ENCODE peak calls at places on chromosomes 16 and 17, in eight cellular contexts. P is activated naive CD8-positive, alpha-beta T cell treated with anti-CD3 and anti-CD28 coated beads, Interleukin-2, amount 50 U/mL, for 24 hours; G is T-helper 17 cell; D is natural killer cell treated with Interleukin-12 subunit alpha and Interleukin-12 subunit beta and Interleukin-15 and Interleukin-18, amount 100 ng/mL, for 72 hours; Y is A549; J is activated T-cell treated with anti-CD3 and anti-CD28 coated beads, Interleukin-2, amount 50 U/mL, for 4 hours; O is activated T-helper 17 cell treated with anti-CD3 and anti-CD28 coated beads, Interleukin-2, amount 50 U/mL, for 72 hours; L is T-cell. A is an unnamed sample.

GRCh38 chr17:27343972-27344607 is 50.2 kb downstream of the WSB1 start:
- ATAC-seq in P (no peak), G (no peak), D (no peak), Y (no peak), J (no peak), O (no peak), L (no peak), A (no peak)

GRCh38 chr16:23301251-23302044 is 654 bp upstream of the SCNN1B start:
- ATAC-seq in P (no peak), G (no peak), D (no peak), Y (peak), J (no peak), O (no peak), L (no peak), A (peak)

GRCh38 chr16:56483394-56483793 is 32.0 kb downstream of the OGFOD1 start:
- ATAC-seq in P (no peak), G (no peak), D (no peak), Y (no peak), J (no peak), O (no peak), L (no peak), A (no peak)

GRCh38 chr16:12529582-12529981 is 274.1 kb downstream of the CPPED1 start:
- ATAC-seq in P (no peak), G (no peak), D (no peak), Y (no peak), J (no peak), O (no peak), L (no peak), A (peak)

GRCh38 chr17:6556121-6557039 is at the start of gene PITPNM3:
- ATAC-seq in P (no peak), G (no peak), D (no peak), Y (peak), J (peak), O (no peak), L (peak), A (peak)

GRCh38 chr17:82200743-82201497 is 11.7 kb downstream of the CCDC57 start:
- ATAC-seq in P (peak), G (peak), D (peak), Y (no peak), J (peak), O (peak), L (peak), A (no peak)

GRCh38 chr17:64019486-64020067 is 856 bp downstream of the ICAM2 start:
- ATAC-seq in P (no peak), G (peak), D (no peak), Y (no peak), J (peak), O (peak), L (peak), A (no peak)

GRCh38 chr16:27317738-27318398 is 4.1 kb downstream of the IL4R start:
- ATAC-seq in P (peak), G (peak), D (no peak), Y (no peak), J (peak), O (peak), L (peak), A (no peak)

GRCh38 chr16:86414991-86415740 is 95.2 kb upstream of the FOXF1 start:
- ATAC-seq in P (no peak), G (no peak), D (no peak), Y (no peak), J (no peak), O (no peak), L (no peak), A (no peak)

GRCh38 chr16:22117666-22118065 is 25.3 kb downstream of the VWA3A start:
- ATAC-seq in P (no peak), G (no peak), D (no peak), Y (no peak), J (no peak), O (no peak), L (no peak), A (no peak)

GRCh38 chr17:66423436-66423922 is 121.1 kb downstream of the PRKCA start:
- ATAC-seq in P (no peak), G (no peak), D (no peak), Y (no peak), J (peak), O (peak), L (no peak), A (no peak)

GRCh38 chr17:27807567-27808470 is 7.5 kb upstream of the NOS2 start:
- ATAC-seq in P (peak), G (peak), D (peak), Y (no peak), J (peak), O (peak), L (peak), A (peak)

GRCh38 chr16:2468142-2468724 is 2.9 kb upstream of the NTN3 start:
- ATAC-seq in P (peak), G (peak), D (no peak), Y (peak), J (peak), O (peak), L (peak), A (peak)

GRCh38 chr17:48642059-48642842 is 16.1 kb upstream of the HOXB9 start:
- ATAC-seq in P (no peak), G (no peak), D (no peak), Y (no peak), J (no peak), O (no peak), L (no peak), A (no peak)

GRCh38 chr16:2514333-2515179 is 804 bp downstream of the ATP6V0C start:
- ATAC-seq in P (peak), G (no peak), D (peak), Y (no peak), J (peak), O (peak), L (no peak), A (peak)

GRCh38 chr16:69365901-69366300 is 14.3 kb upstream of the TMED6 start:
- ATAC-seq in P (no peak), G (no peak), D (no peak), Y (no peak), J (no peak), O (peak), L (no peak), A (no peak)

GRCh38 chr16:3046506-3047386 is at the start of gene MMP25:
- ATAC-seq in P (no peak), G (peak), D (peak), Y (peak), J (peak), O (peak), L (peak), A (no peak)

GRCh38 chr17:56653877-56654276 is 60.4 kb downstream of the NOG start:
- ATAC-seq in P (peak), G (peak), D (peak), Y (peak), J (peak), O (peak), L (peak), A (no peak)

GRCh38 chr17:19812407-19812806 is 55.3 kb downstream of the ULK2 start:
- ATAC-seq in P (no peak), G (no peak), D (no peak), Y (peak), J (no peak), O (no peak), L (peak), A (no peak)

GRCh38 chr16:3754304-3754703 is 37.0 kb upstream of the TRAP1 start:
- ATAC-seq in P (no peak), G (no peak), D (no peak), Y (no peak), J (no peak), O (no peak), L (no peak), A (no peak)

GRCh38 chr17:39972271-39972670 is 8.3 kb upstream of the PSMD3 start:
- ATAC-seq in P (no peak), G (no peak), D (no peak), Y (no peak), J (no peak), O (peak), L (no peak), A (no peak)

GRCh38 chr17:42312285-42313130 is 24.2 kb downstream of the STAT5A start:
- ATAC-seq in P (peak), G (peak), D (peak), Y (peak), J (peak), O (peak), L (peak), A (peak)

GRCh38 chr16:71853413-71853812 is 7.6 kb downstream of the ATXN1L start:
- ATAC-seq in P (no peak), G (peak), D (no peak), Y (no peak), J (no peak), O (no peak), L (no peak), A (no peak)

GRCh38 chr17:59332890-59333377 is 1.5 kb downstream of the YPEL2 start:
- ATAC-seq in P (no peak), G (no peak), D (no peak), Y (no peak), J (no peak), O (no peak), L (no peak), A (no peak)

GRCh38 chr17:43695968-43696865 is 34.5 kb upstream of the MEOX1 start:
- ATAC-seq in P (no peak), G (no peak), D (no peak), Y (no peak), J (no peak), O (no peak), L (no peak), A (no peak)

GRCh38 chr17:61822326-61823285 is 40.7 kb downstream of the BRIP1 start:
- ATAC-seq in P (no peak), G (no peak), D (no peak), Y (no peak), J (no peak), O (no peak), L (no peak), A (no peak)

GRCh38 chr16:69520800-69521602 is 44.8 kb upstream of the NFAT5 start:
- ATAC-seq in P (peak), G (no peak), D (peak), Y (peak), J (peak), O (peak), L (no peak), A (no peak)

GRCh38 chr17:14044702-14045101 is 24.6 kb upstream of the COX10 start:
- ATAC-seq in P (no peak), G (no peak), D (no peak), Y (no peak), J (no peak), O (peak), L (no peak), A (no peak)

GRCh38 chr16:2039286-2040030 is 8.2 kb downstream of the NTHL1 start:
- ATAC-seq in P (no peak), G (no peak), D (no peak), Y (peak), J (no peak), O (no peak), L (no peak), A (no peak)

GRCh38 chr17:64491034-64491860 is 5.6 kb downstream of the POLG2 start:
- ATAC-seq in P (peak), G (peak), D (no peak), Y (peak), J (peak), O (peak), L (peak), A (peak)

GRCh38 chr17:41049110-41049509 is 2.0 kb upstream of the KRTAP2-1 start:
- ATAC-seq in P (no peak), G (no peak), D (no peak), Y (no peak), J (no peak), O (no peak), L (no peak), A (no peak)

GRCh38 chr17:81173354-81173753 is 7.3 kb upstream of the AATK start:
- ATAC-seq in P (no peak), G (no peak), D (no peak), Y (no peak), J (no peak), O (no peak), L (no peak), A (no peak)

GRCh38 chr16:8631373-8631772 is 9.9 kb downstream of the METTL22 start:
- ATAC-seq in P (no peak), G (no peak), D (no peak), Y (no peak), J (no peak), O (no peak), L (no peak), A (no peak)

GRCh38 chr16:9526791-9527190 is 435.3 kb downstream of the HAPSTR1 start:
- ATAC-seq in P (no peak), G (no peak), D (no peak), Y (no peak), J (no peak), O (no peak), L (no peak), A (no peak)

GRCh38 chr16:54586474-54587175 is 300.0 kb upstream of the IRX3 start:
- ATAC-seq in P (no peak), G (no peak), D (no peak), Y (no peak), J (no peak), O (no peak), L (no peak), A (no peak)

A was measured in esophagus mucosa.